ENCODE peak calls at places on chromosomes 7 and 10, in five cellular contexts. B is astrocyte of the spinal cord, X is heart left ventricle, D is GM06990, Z is AG09309. Y is an unnamed sample.

GRCh38 chr7:47574473-47575328 is 7.2 kb downstream of the TNS3 start:
- DNase-seq in B (no peak), X (no peak), D (peak), Z (no peak), Y (no peak)

GRCh38 chr10:124605001-124605370 is 139.2 kb downstream of the FAM53B start:
- DNase-seq in B (no peak), X (peak), D (no peak), Z (no peak), Y (no peak)

GRCh38 chr10:90718185-90718584 is 139.7 kb downstream of the HTR7 start:
- DNase-seq in B (peak), X (no peak), D (no peak), Z (no peak), Y (peak)

GRCh38 chr7:33511735-33512134 is 382.4 kb downstream of the BBS9 start:
- DNase-seq in B (no peak), X (no peak), D (no peak), Z (no peak), Y (no peak)

GRCh38 chr10:17637869-17638268 is 6.1 kb upstream of the STAM start:
- DNase-seq in B (no peak), X (no peak), D (no peak), Z (no peak), Y (no peak)

GRCh38 chr10:130018253-130018652 is 54.2 kb upstream of the EBF3 start:
- DNase-seq in B (peak), X (no peak), D (no peak), Z (peak), Y (peak)

GRCh38 chr7:30831227-30831626 is 60.0 kb downstream of the MINDY4 start:
- DNase-seq in B (no peak), X (no peak), D (no peak), Z (no peak), Y (peak)

GRCh38 chr10:20503186-20503585 is 393.9 kb downstream of the NEBL start:
- DNase-seq in B (no peak), X (no peak), D (no peak), Z (no peak), Y (no peak)

GRCh38 chr10:77592946-77593636 is 44.5 kb downstream of the KCNMA1 start:
- DNase-seq in B (peak), X (no peak), D (no peak), Z (peak), Y (peak)

GRCh38 chr10:75233444-75234016 is 2.2 kb downstream of the COMTD1 start:
- DNase-seq in B (no peak), X (no peak), D (no peak), Z (no peak), Y (no peak)

GRCh38 chr7:64463636-64464375 is 99.1 kb downstream of the ZNF680 start:
- DNase-seq in B (peak), X (peak), D (no peak), Z (peak), Y (peak)

GRCh38 chr7:47779341-47779771 is 168.9 kb downstream of the PKD1L1 start:
- DNase-seq in B (no peak), X (no peak), D (no peak), Z (no peak), Y (no peak)

GRCh38 chr10:3142146-3142875 is 30.3 kb downstream of the PITRM1 start:
- DNase-seq in B (no peak), X (no peak), D (no peak), Z (no peak), Y (no peak)

GRCh38 chr7:121160150-121161008 is 168.4 kb upstream of the WNT16 start:
- DNase-seq in B (no peak), X (no peak), D (no peak), Z (no peak), Y (no peak)

GRCh38 chr7:27156901-27157716 is 634 bp upstream of the HOXA7 start:
- DNase-seq in B (peak), X (peak), D (no peak), Z (no peak), Y (no peak)

GRCh38 chr7:34143397-34143796 is 238.1 kb downstream of the BMPER start:
- DNase-seq in B (no peak), X (no peak), D (no peak), Z (peak), Y (peak)

GRCh38 chr7:139875821-139876241 is 46.8 kb downstream of the TBXAS1 start:
- DNase-seq in B (no peak), X (no peak), D (no peak), Z (no peak), Y (no peak)

GRCh38 chr10:101778151-101778780 is 2.4 kb upstream of the FGF8 start:
- DNase-seq in B (no peak), X (no peak), D (no peak), Z (no peak), Y (no peak)

GRCh38 chr10:51667992-51668689 is 31.3 kb downstream of the CSTF2T start:
- DNase-seq in B (peak), X (no peak), D (no peak), Z (peak), Y (peak)

GRCh38 chr7:141737118-141737835 is 881 bp upstream of the SSBP1 start:
- DNase-seq in B (no peak), X (no peak), D (peak), Z (no peak), Y (peak)

GRCh38 chr10:93695720-93696119 is 6.7 kb downstream of the FRA10AC1 start:
- DNase-seq in B (no peak), X (no peak), D (no peak), Z (no peak), Y (no peak)

GRCh38 chr10:11776080-11776479 is 33.9 kb downstream of the ECHDC3 start:
- DNase-seq in B (no peak), X (no peak), D (no peak), Z (no peak), Y (no peak)

GRCh38 chr10:56360583-56360966 is 484 bp downstream of the ZWINT start:
- DNase-seq in B (no peak), X (no peak), D (no peak), Z (no peak), Y (no peak)

GRCh38 chr10:122665946-122666345 is 33.7 kb downstream of the C10orf120 start:
- DNase-seq in B (no peak), X (no peak), D (no peak), Z (no peak), Y (no peak)

GRCh38 chr7:108140674-108141073 is 10.5 kb upstream of the LAMB4 start:
- DNase-seq in B (no peak), X (no peak), D (no peak), Z (no peak), Y (no peak)
- H3K4me3 ChIP-seq in B (no peak), X (no peak), D (no peak), Z (no peak), Y (no peak)

GRCh38 chr10:34814228-34815173 is 595 bp downstream of the PARD3 start:
- DNase-seq in B (peak), X (peak), D (peak), Z (no peak), Y (no peak)
- TF ChIP-seq CTCF in B (no peak), X (no peak), D (no peak), Z (no peak), Y (no peak)

GRCh38 chr7:35185908-35186731 is 67.8 kb downstream of the TBX20 start:
- DNase-seq in B (peak), X (peak), D (no peak), Z (no peak), Y (peak)
- H3K4me3 ChIP-seq in B (peak), X (peak), D (no peak), Z (peak), Y (peak)

GRCh38 chr7:95865716-95866371 is 93.5 kb downstream of the DYNC1I1 start:
- DNase-seq in B (peak), X (no peak), D (no peak), Z (peak), Y (peak)
- TF ChIP-seq CTCF in B (peak), X (no peak), D (no peak), Z (peak), Y (peak)

DNA sequence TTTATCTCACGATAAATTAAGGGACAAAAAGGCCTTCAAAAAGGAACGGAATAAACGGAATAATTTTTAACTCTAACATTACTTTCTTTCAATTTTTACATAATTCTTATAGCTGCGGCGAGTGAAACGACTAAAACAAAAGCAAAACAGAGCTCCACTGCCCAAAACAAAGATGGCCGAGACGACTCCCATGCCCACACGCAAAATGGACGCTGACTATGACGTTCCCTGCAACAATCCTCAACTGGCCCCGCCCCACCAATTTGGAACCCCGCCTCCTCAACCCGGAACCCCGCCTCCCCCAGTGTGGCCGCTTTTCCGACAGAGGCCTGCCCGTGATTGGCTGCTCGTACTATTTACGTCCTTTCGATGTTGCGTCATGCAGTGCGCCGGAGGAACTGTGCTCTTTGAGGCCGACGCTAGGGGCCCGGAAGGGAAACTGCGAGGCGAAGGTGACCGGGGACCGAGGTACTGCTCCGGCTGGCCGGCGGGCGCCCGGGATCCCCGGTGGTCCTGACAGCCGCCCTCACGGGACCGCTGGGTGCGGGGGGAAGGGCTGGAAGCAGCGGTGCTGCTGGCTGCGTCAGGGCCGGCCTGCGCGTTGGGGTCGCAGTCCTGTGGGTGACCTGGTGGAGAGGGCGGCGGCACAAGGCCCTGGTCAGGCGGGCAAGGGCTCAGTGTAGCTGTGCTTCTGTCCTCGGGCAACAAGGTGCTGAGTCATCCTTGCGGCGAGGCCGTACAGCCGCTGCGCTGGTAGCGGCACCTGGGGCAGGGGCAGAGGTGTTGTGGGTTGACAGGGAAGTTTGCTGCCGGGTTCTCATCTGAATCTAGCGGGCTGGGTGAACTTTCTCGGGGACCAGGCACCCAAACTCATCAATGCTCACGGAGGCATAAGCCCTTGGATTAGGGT is at the start of gene GHITM:
- DNase-seq in B (peak), X (peak), D (peak), Z (peak), Y (peak)
- H3K4me3 ChIP-seq in B (peak), X (peak), D (peak), Z (peak), Y (peak)

GRCh38 chr7:128835231-128835751 is 5.1 kb downstream of the FLNC start:
- DNase-seq in B (no peak), X (peak), D (no peak), Z (no peak), Y (no peak)
- TF ChIP-seq CTCF in B (no peak), X (no peak), D (no peak), Z (no peak), Y (no peak)